ENCODE peak calls at places on chromosomes 12 and 14, in five cellular contexts. Y is astrocyte of the spinal cord, J is hippocampal formation, C is H9, H is occipital lobe. A is an unnamed sample.

GRCh38 chr14:61476737-61477410 is 155.5 kb downstream of the PRKCH start:
- DNase-seq in Y (peak), J (peak), C (no peak), H (no peak), A (no peak)

GRCh38 chr12:85422766-85423165 is 142.7 kb downstream of the ALX1 start:
- DNase-seq in Y (no peak), J (no peak), C (no peak), H (no peak), A (no peak)

GRCh38 chr14:60622210-60622919 is 26.9 kb downstream of the SIX1 start:
- DNase-seq in H (no peak), J (no peak), C (no peak), Y (peak), A (no peak)

GRCh38 chr14:69518341-69519101 is 34.0 kb downstream of the PLEKHD1 start:
- DNase-seq in H (no peak), Y (no peak), C (no peak), J (no peak), A (no peak)

GRCh38 chr14:93748208-93749080 is 39.8 kb downstream of the PRIMA1 start:
- DNase-seq in C (no peak), Y (no peak), J (no peak), H (no peak), A (no peak)

GRCh38 chr12:75086086-75087038 is 123.3 kb downstream of the KCNC2 start:
- DNase-seq in Y (peak), H (no peak), J (no peak), C (no peak), A (no peak)

GRCh38 chr12:108852674-108853073 is 4.7 kb downstream of the SSH1 start:
- DNase-seq in C (no peak), H (no peak), J (no peak), Y (no peak), A (no peak)

GRCh38 chr14:95784137-95784536 is 70.2 kb upstream of the TCL1A start:
- DNase-seq in J (no peak), C (no peak), Y (peak), H (no peak), A (no peak)

GRCh38 chr12:54840293-54840692 is 14.0 kb upstream of the MUCL1 start:
- DNase-seq in Y (no peak), C (no peak), H (no peak), J (no peak), A (no peak)

GRCh38 chr12:122503147-122503751 is 2.5 kb upstream of the ZCCHC8 start:
- DNase-seq in H (no peak), Y (no peak), C (no peak), J (no peak), A (no peak)

GRCh38 chr12:109147954-109148353 is 31.6 kb downstream of the ACACB start:
- DNase-seq in Y (no peak), H (no peak), J (peak), C (no peak), A (no peak)

GRCh38 chr12:132847363-132848356 is 19.0 kb upstream of the GOLGA3 start:
- DNase-seq in C (peak), J (no peak), Y (no peak), H (no peak), A (no peak)

GRCh38 chr14:73463411-73463810 is 5.1 kb upstream of the NUMB start:
- DNase-seq in H (no peak), Y (peak), J (peak), C (no peak), A (no peak)

GRCh38 chr14:67166450-67166853 is 22.8 kb upstream of the GARIN2 start:
- DNase-seq in H (no peak), Y (peak), J (peak), C (no peak), A (no peak)

GRCh38 chr12:13171921-13172859 is 24.3 kb upstream of the EMP1 start:
- DNase-seq in J (no peak), Y (no peak), H (no peak), C (peak), A (no peak)

GRCh38 chr12:15522574-15523187 is 200.4 kb downstream of the PTPRO start:
- DNase-seq in Y (peak), H (no peak), J (peak), C (no peak), A (no peak)

A was measured in nucleus accumbens.